ENCODE peak calls at places on chromosome 13, in ten cellular contexts. One of them, this sample, is unnamed.

GRCh38 chr13:47480941-47481340 is 520.1 kb downstream of the SUCLA2 start:
- DNase-seq in Karpas-422: no peak
- DNase-seq in neural progenitor cell: no peak
- DNase-seq in GM23248: no peak
- DNase-seq in esophagus squamous epithelium: no peak
- DNase-seq in GM06990: no peak
- DNase-seq in tibial artery: no peak
- DNase-seq in heart left ventricle: no peak
- DNase-seq in body of pancreas: no peak
- DNase-seq in pancreas: no peak
- DNase-seq in this sample: no peak

GRCh38 chr13:20489185-20489820 is 36.4 kb downstream of the CRYL1 start:
- DNase-seq in neural progenitor cell: no peak
- DNase-seq in heart left ventricle: peak; percentile 29
- DNase-seq in GM06990: no peak
- DNase-seq in GM23248: no peak
- DNase-seq in tibial artery: peak; percentile 25
- DNase-seq in body of pancreas: peak; percentile 30
- DNase-seq in pancreas: no peak
- DNase-seq in Karpas-422: no peak
- DNase-seq in esophagus squamous epithelium: no peak
- DNase-seq in this sample: no peak

GRCh38 chr13:104571161-104571889 is 1505.1 kb upstream of the SLC10A2 start:
- DNase-seq in pancreas: peak; percentile 30
- DNase-seq in tibial artery: peak; percentile 62
- DNase-seq in body of pancreas: peak; percentile 86
- DNase-seq in neural progenitor cell: peak; percentile 72
- DNase-seq in heart left ventricle: peak; percentile 59
- DNase-seq in GM06990: no peak
- DNase-seq in Karpas-422: peak; percentile 44
- DNase-seq in esophagus squamous epithelium: no peak
- DNase-seq in GM23248: peak; percentile 57
- DNase-seq in this sample: peak; percentile 45

GRCh38 chr13:114241918-114242317 is 7.2 kb downstream of the CDC16 start:
- DNase-seq in tibial artery: no peak
- DNase-seq in body of pancreas: no peak
- DNase-seq in heart left ventricle: no peak
- DNase-seq in pancreas: no peak
- DNase-seq in GM23248: no peak
- DNase-seq in GM06990: no peak
- DNase-seq in esophagus squamous epithelium: no peak
- DNase-seq in Karpas-422: no peak
- DNase-seq in neural progenitor cell: no peak
- DNase-seq in this sample: no peak

GRCh38 chr13:40132249-40132648 is 476.8 kb downstream of the COG6 start:
- DNase-seq in heart left ventricle: no peak
- DNase-seq in GM06990: no peak
- DNase-seq in GM23248: no peak
- DNase-seq in esophagus squamous epithelium: no peak
- DNase-seq in body of pancreas: no peak
- DNase-seq in Karpas-422: no peak
- DNase-seq in neural progenitor cell: no peak
- DNase-seq in tibial artery: no peak
- DNase-seq in pancreas: no peak
- DNase-seq in this sample: no peak

GRCh38 chr13:24270639-24271131 is 38.7 kb upstream of the C1QTNF9 start:
- DNase-seq in GM23248: peak; percentile 75
- DNase-seq in esophagus squamous epithelium: peak; percentile 9
- DNase-seq in Karpas-422: no peak
- DNase-seq in pancreas: peak; percentile 46
- DNase-seq in tibial artery: peak; percentile 78
- DNase-seq in GM06990: peak; percentile 70
- DNase-seq in heart left ventricle: peak; percentile 72
- DNase-seq in neural progenitor cell: peak; percentile 47
- DNase-seq in body of pancreas: peak; percentile 82
- DNase-seq in this sample: no peak

GRCh38 chr13:24692541-24692940 is 12.3 kb downstream of the ATP12A start:
- DNase-seq in body of pancreas: peak; percentile 33
- DNase-seq in GM23248: peak; percentile 66
- DNase-seq in pancreas: no peak
- DNase-seq in heart left ventricle: no peak
- DNase-seq in tibial artery: peak; percentile 43
- DNase-seq in esophagus squamous epithelium: no peak
- DNase-seq in Karpas-422: no peak
- DNase-seq in neural progenitor cell: no peak
- DNase-seq in GM06990: no peak
- DNase-seq in this sample: no peak

GRCh38 chr13:49040872-49041271 is 65.2 kb downstream of the FNDC3A start:
- DNase-seq in tibial artery: no peak
- DNase-seq in Karpas-422: no peak
- DNase-seq in pancreas: no peak
- DNase-seq in GM06990: no peak
- DNase-seq in GM23248: no peak
- DNase-seq in body of pancreas: no peak
- DNase-seq in esophagus squamous epithelium: no peak
- DNase-seq in neural progenitor cell: no peak
- DNase-seq in heart left ventricle: no peak
- DNase-seq in this sample: no peak

GRCh38 chr13:27283906-27284523 is 13.4 kb downstream of the RASL11A start:
- DNase-seq in GM06990: no peak
- DNase-seq in tibial artery: peak; percentile 37
- DNase-seq in esophagus squamous epithelium: no peak
- DNase-seq in body of pancreas: peak; percentile 50
- DNase-seq in GM23248: peak; percentile 47
- DNase-seq in pancreas: no peak
- DNase-seq in neural progenitor cell: no peak
- DNase-seq in heart left ventricle: no peak
- DNase-seq in Karpas-422: peak; percentile 78
- DNase-seq in this sample: no peak

GRCh38 chr13:28527629-28528028 is 32.7 kb upstream of the FLT1 start:
- DNase-seq in tibial artery: peak; percentile 38
- DNase-seq in GM23248: no peak
- DNase-seq in GM06990: no peak
- DNase-seq in pancreas: no peak
- DNase-seq in heart left ventricle: no peak
- DNase-seq in Karpas-422: peak; percentile 74
- DNase-seq in neural progenitor cell: no peak
- DNase-seq in esophagus squamous epithelium: no peak
- DNase-seq in body of pancreas: peak; percentile 20
- DNase-seq in this sample: no peak
- H3K27me3 ChIP-seq in tibial artery: no peaks in the 10 kb centered on the region
- H3K27me3 ChIP-seq in GM23248: no peaks in the 10 kb centered on the region
- H3K27me3 ChIP-seq in GM06990: peaks cover 7% of the 10 kb centered on the region
- H3K27me3 ChIP-seq in pancreas: no peaks in the 10 kb centered on the region
- H3K27me3 ChIP-seq in heart left ventricle: peaks cover 21% of the 10 kb centered on the region
- H3K27me3 ChIP-seq in Karpas-422: peaks cover 2% of the 10 kb centered on the region
- H3K27me3 ChIP-seq in neural progenitor cell: peaks cover 47% of the 10 kb centered on the region
- H3K27me3 ChIP-seq in esophagus squamous epithelium: peaks cover 75% of the 10 kb centered on the region
- H3K27me3 ChIP-seq in body of pancreas: no peaks in the 10 kb centered on the region
- H3K27me3 ChIP-seq in this sample: peaks cover 8% of the 10 kb centered on the region

GRCh38 chr13:82214341-82214740 is 1667.9 kb downstream of the SLITRK1 start:
- DNase-seq in neural progenitor cell: no peak
- DNase-seq in body of pancreas: no peak
- DNase-seq in Karpas-422: no peak
- DNase-seq in heart left ventricle: no peak
- DNase-seq in GM06990: no peak
- DNase-seq in pancreas: no peak
- DNase-seq in esophagus squamous epithelium: no peak
- DNase-seq in tibial artery: no peak
- DNase-seq in GM23248: no peak
- DNase-seq in this sample: no peak

DNA sequence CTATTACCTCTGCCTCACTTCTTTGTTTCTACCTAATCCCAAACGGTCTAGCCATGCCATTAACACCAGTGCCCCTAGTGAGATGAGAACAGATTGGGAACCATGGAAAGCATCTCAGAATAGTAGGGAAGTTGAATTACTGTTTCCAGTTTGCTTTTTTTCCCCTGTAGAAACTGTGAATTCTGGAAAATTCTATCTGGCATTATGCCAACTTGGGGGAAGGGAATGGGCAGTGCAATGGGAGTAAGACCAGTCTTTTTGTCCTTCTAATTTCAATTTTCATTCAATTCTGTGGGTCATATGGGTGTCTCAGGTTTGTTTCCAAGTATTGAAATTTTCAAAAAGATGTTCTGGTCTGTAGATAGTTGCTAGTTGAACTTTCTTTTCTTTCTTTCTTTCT is 1666.1 kb downstream of the SLITRK1 start:
- DNase-seq in GM23248: no peak
- DNase-seq in pancreas: no peak
- DNase-seq in GM06990: no peak
- DNase-seq in esophagus squamous epithelium: no peak
- DNase-seq in body of pancreas: no peak
- DNase-seq in heart left ventricle: no peak
- DNase-seq in neural progenitor cell: no peak
- DNase-seq in Karpas-422: no peak
- DNase-seq in tibial artery: no peak
- DNase-seq in this sample: no peak
- H3K4me3 ChIP-seq in GM23248: no peak overlapping the region
- H3K4me3 ChIP-seq in pancreas: no peak overlapping the region
- H3K4me3 ChIP-seq in GM06990: no peak overlapping the region
- H3K4me3 ChIP-seq in esophagus squamous epithelium: no peak overlapping the region
- H3K4me3 ChIP-seq in body of pancreas: no peak overlapping the region
- H3K4me3 ChIP-seq in heart left ventricle: no peak overlapping the region
- H3K4me3 ChIP-seq in neural progenitor cell: no peak overlapping the region
- H3K4me3 ChIP-seq in Karpas-422: no peak overlapping the region
- H3K4me3 ChIP-seq in tibial artery: no peak overlapping the region
- H3K4me3 ChIP-seq in this sample: no peak overlapping the region

GRCh38 chr13:74570834-74571233 is 436.6 kb upstream of the KLF12 start:
- DNase-seq in Karpas-422: no peak
- DNase-seq in heart left ventricle: no peak
- DNase-seq in tibial artery: no peak
- DNase-seq in esophagus squamous epithelium: no peak
- DNase-seq in GM06990: no peak
- DNase-seq in body of pancreas: no peak
- DNase-seq in neural progenitor cell: no peak
- DNase-seq in pancreas: no peak
- DNase-seq in GM23248: peak; percentile 17
- DNase-seq in this sample: no peak

GRCh38 chr13:74574964-74575728 is 440.9 kb upstream of the KLF12 start:
- DNase-seq in esophagus squamous epithelium: no peak
- DNase-seq in neural progenitor cell: no peak
- DNase-seq in heart left ventricle: no peak
- DNase-seq in Karpas-422: no peak
- DNase-seq in pancreas: no peak
- DNase-seq in GM06990: no peak
- DNase-seq in body of pancreas: no peak
- DNase-seq in GM23248: no peak
- DNase-seq in tibial artery: no peak
- DNase-seq in this sample: peak; percentile 7

GRCh38 chr13:74571811-74572210 is 437.6 kb upstream of the KLF12 start:
- DNase-seq in body of pancreas: no peak
- DNase-seq in GM23248: no peak
- DNase-seq in neural progenitor cell: no peak
- DNase-seq in esophagus squamous epithelium: no peak
- DNase-seq in GM06990: no peak
- DNase-seq in tibial artery: no peak
- DNase-seq in heart left ventricle: no peak
- DNase-seq in Karpas-422: no peak
- DNase-seq in pancreas: no peak
- DNase-seq in this sample: no peak

GRCh38 chr13:74575729-74576125 is 441.5 kb upstream of the KLF12 start:
- DNase-seq in neural progenitor cell: peak; percentile 86
- DNase-seq in Karpas-422: no peak
- DNase-seq in body of pancreas: peak; percentile 43
- DNase-seq in GM06990: peak; percentile 10
- DNase-seq in pancreas: peak; percentile 21
- DNase-seq in heart left ventricle: peak; percentile 93
- DNase-seq in GM23248: peak; percentile 73
- DNase-seq in tibial artery: peak; percentile 65
- DNase-seq in esophagus squamous epithelium: no peak
- DNase-seq in this sample: peak; percentile 78

GRCh38 chr13:74573654-74574053 is 439.4 kb upstream of the KLF12 start:
- DNase-seq in body of pancreas: no peak
- DNase-seq in heart left ventricle: peak; percentile 8
- DNase-seq in Karpas-422: peak; percentile 72
- DNase-seq in neural progenitor cell: peak; percentile 28
- DNase-seq in GM23248: no peak
- DNase-seq in tibial artery: no peak
- DNase-seq in GM06990: no peak
- DNase-seq in esophagus squamous epithelium: no peak
- DNase-seq in pancreas: no peak
- DNase-seq in this sample: peak; percentile 29
- H3K36me3 ChIP-seq in body of pancreas: no peaks in the 10 kb centered on the region
- H3K36me3 ChIP-seq in heart left ventricle: no peaks in the 10 kb centered on the region
- H3K36me3 ChIP-seq in Karpas-422: no peaks in the 10 kb centered on the region
- H3K36me3 ChIP-seq in neural progenitor cell: no peaks in the 10 kb centered on the region
- H3K36me3 ChIP-seq in GM23248: no peaks in the 10 kb centered on the region
- H3K36me3 ChIP-seq in tibial artery: no peaks in the 10 kb centered on the region
- H3K36me3 ChIP-seq in GM06990: no peaks in the 10 kb centered on the region
- H3K36me3 ChIP-seq in esophagus squamous epithelium: no peaks in the 10 kb centered on the region
- H3K36me3 ChIP-seq in pancreas: no peaks in the 10 kb centered on the region
- H3K36me3 ChIP-seq in this sample: no peaks in the 10 kb centered on the region

GRCh38 chr13:22081430-22081829 is 410.6 kb downstream of the FGF9 start:
- DNase-seq in neural progenitor cell: no peak
- DNase-seq in GM06990: no peak
- DNase-seq in tibial artery: no peak
- DNase-seq in esophagus squamous epithelium: no peak
- DNase-seq in GM23248: no peak
- DNase-seq in heart left ventricle: no peak
- DNase-seq in body of pancreas: no peak
- DNase-seq in pancreas: no peak
- DNase-seq in Karpas-422: no peak
- DNase-seq in this sample: no peak
- H3K27me3 ChIP-seq in neural progenitor cell: no peaks in the 10 kb centered on the region
- H3K27me3 ChIP-seq in GM06990: no peaks in the 10 kb centered on the region
- H3K27me3 ChIP-seq in tibial artery: no peaks in the 10 kb centered on the region
- H3K27me3 ChIP-seq in esophagus squamous epithelium: no peaks in the 10 kb centered on the region
- H3K27me3 ChIP-seq in GM23248: no peaks in the 10 kb centered on the region
- H3K27me3 ChIP-seq in heart left ventricle: no peaks in the 10 kb centered on the region
- H3K27me3 ChIP-seq in body of pancreas: no peaks in the 10 kb centered on the region
- H3K27me3 ChIP-seq in pancreas: no peaks in the 10 kb centered on the region
- H3K27me3 ChIP-seq in Karpas-422: no peaks in the 10 kb centered on the region
- H3K27me3 ChIP-seq in this sample: no peaks in the 10 kb centered on the region

GRCh38 chr13:36919206-36919832 is 719 bp downstream of the SMAD9 start:
- DNase-seq in GM23248: peak; percentile 74
- DNase-seq in pancreas: peak; percentile 23
- DNase-seq in heart left ventricle: peak; percentile 48
- DNase-seq in Karpas-422: no peak
- DNase-seq in GM06990: peak; percentile 18
- DNase-seq in esophagus squamous epithelium: no peak
- DNase-seq in neural progenitor cell: peak; percentile 76
- DNase-seq in tibial artery: peak; percentile 66
- DNase-seq in body of pancreas: peak; percentile 13
- DNase-seq in this sample: peak; percentile 81
- H3K4me3 ChIP-seq in GM23248: peak overlapping the region; percentile 89
- H3K4me3 ChIP-seq in pancreas: peak overlapping the region; percentile 55
- H3K4me3 ChIP-seq in heart left ventricle: peak overlapping the region; percentile 68
- H3K4me3 ChIP-seq in Karpas-422: no peak overlapping the region
- H3K4me3 ChIP-seq in GM06990: peak overlapping the region; percentile 43
- H3K4me3 ChIP-seq in esophagus squamous epithelium: peak overlapping the region; percentile 55
- H3K4me3 ChIP-seq in neural progenitor cell: peak overlapping the region; percentile 65
- H3K4me3 ChIP-seq in tibial artery: peak overlapping the region; percentile 92
- H3K4me3 ChIP-seq in body of pancreas: peak overlapping the region; percentile 31
- H3K4me3 ChIP-seq in this sample: peak overlapping the region; percentile 61

This sample was measured in H7.